ENCODE peak calls at places on chromosomes 6 and 20, in seven cellular contexts. One of them, this sample, is unnamed.

GRCh38 chr20:48052492-48052870 is 267.2 kb upstream of the SULF2 start:
- DNase-seq in left lung: no peak
- DNase-seq in AG04449: no peak
- DNase-seq in foreskin fibroblast: peak
- DNase-seq in PC-3: peak
- DNase-seq in A549: no peak
- DNase-seq in kidney epithelial cell: no peak
- DNase-seq in this sample: no peak

GRCh38 chr20:8389381-8390368 is 257.6 kb downstream of the PLCB1 start:
- DNase-seq in left lung: no peak
- DNase-seq in AG04449: no peak
- DNase-seq in foreskin fibroblast: peak
- DNase-seq in PC-3: peak
- DNase-seq in A549: peak
- DNase-seq in kidney epithelial cell: no peak
- DNase-seq in this sample: peak

GRCh38 chr20:49635171-49635570 is 67.2 kb upstream of the PTGIS start:
- DNase-seq in left lung: no peak
- DNase-seq in AG04449: no peak
- DNase-seq in foreskin fibroblast: no peak
- DNase-seq in PC-3: no peak
- DNase-seq in A549: no peak
- DNase-seq in kidney epithelial cell: no peak
- DNase-seq in this sample: no peak

GRCh38 chr6:167462913-167463312 is 138.0 kb downstream of the TTLL2 start:
- DNase-seq in left lung: no peak
- DNase-seq in AG04449: no peak
- DNase-seq in foreskin fibroblast: no peak
- DNase-seq in PC-3: no peak
- DNase-seq in A549: no peak
- DNase-seq in kidney epithelial cell: no peak
- DNase-seq in this sample: no peak

GRCh38 chr6:29465279-29465678 is 8.3 kb downstream of the OR2H1 start:
- DNase-seq in left lung: no peak
- DNase-seq in AG04449: no peak
- DNase-seq in foreskin fibroblast: no peak
- DNase-seq in PC-3: peak
- DNase-seq in A549: no peak
- DNase-seq in kidney epithelial cell: no peak
- DNase-seq in this sample: no peak

GRCh38 chr6:49787176-49787575 is at the start of gene PGK2:
- DNase-seq in left lung: no peak
- DNase-seq in AG04449: no peak
- DNase-seq in foreskin fibroblast: no peak
- DNase-seq in PC-3: peak
- DNase-seq in A549: no peak
- DNase-seq in kidney epithelial cell: no peak
- DNase-seq in this sample: peak

GRCh38 chr6:157912326-157912725 is 69.3 kb upstream of the SYNJ2 start:
- DNase-seq in left lung: no peak
- DNase-seq in AG04449: peak
- DNase-seq in foreskin fibroblast: peak
- DNase-seq in PC-3: no peak
- DNase-seq in A549: no peak
- DNase-seq in kidney epithelial cell: peak
- DNase-seq in this sample: no peak

GRCh38 chr6:90369024-90369519 is 72.4 kb upstream of the BACH2 start:
- DNase-seq in left lung: no peak
- DNase-seq in AG04449: peak
- DNase-seq in foreskin fibroblast: peak
- DNase-seq in PC-3: peak
- DNase-seq in A549: peak
- DNase-seq in kidney epithelial cell: peak
- DNase-seq in this sample: peak

GRCh38 chr6:138404666-138405337 is 779 bp downstream of the HEBP2 start:
- DNase-seq in left lung: peak
- DNase-seq in AG04449: no peak
- DNase-seq in foreskin fibroblast: peak
- DNase-seq in PC-3: peak
- DNase-seq in A549: peak
- DNase-seq in kidney epithelial cell: no peak
- DNase-seq in this sample: no peak

GRCh38 chr6:122289721-122290501 is 109.5 kb upstream of the HSF2 start:
- DNase-seq in left lung: no peak
- DNase-seq in AG04449: no peak
- DNase-seq in foreskin fibroblast: peak
- DNase-seq in PC-3: peak
- DNase-seq in A549: no peak
- DNase-seq in kidney epithelial cell: no peak
- DNase-seq in this sample: no peak

GRCh38 chr20:17956099-17956685 is 12.4 kb downstream of the SNX5 start:
- DNase-seq in left lung: no peak
- DNase-seq in AG04449: no peak
- DNase-seq in foreskin fibroblast: no peak
- DNase-seq in PC-3: no peak
- DNase-seq in A549: no peak
- DNase-seq in kidney epithelial cell: no peak
- DNase-seq in this sample: peak

GRCh38 chr6:167945937-167946485 is 51.5 kb upstream of the KIF25 start:
- DNase-seq in left lung: no peak
- DNase-seq in AG04449: no peak
- DNase-seq in foreskin fibroblast: no peak
- DNase-seq in PC-3: no peak
- DNase-seq in A549: no peak
- DNase-seq in kidney epithelial cell: no peak
- DNase-seq in this sample: no peak

GRCh38 chr6:46876126-46876525 is 45.6 kb downstream of the ADGRF5 start:
- DNase-seq in left lung: no peak
- DNase-seq in AG04449: no peak
- DNase-seq in foreskin fibroblast: no peak
- DNase-seq in PC-3: peak
- DNase-seq in A549: peak
- DNase-seq in kidney epithelial cell: peak
- DNase-seq in this sample: no peak

GRCh38 chr20:9807176-9807575 is 31.7 kb downstream of the PAK5 start:
- DNase-seq in left lung: no peak
- DNase-seq in AG04449: no peak
- DNase-seq in foreskin fibroblast: no peak
- DNase-seq in PC-3: no peak
- DNase-seq in A549: no peak
- DNase-seq in kidney epithelial cell: no peak
- DNase-seq in this sample: no peak

DNA sequence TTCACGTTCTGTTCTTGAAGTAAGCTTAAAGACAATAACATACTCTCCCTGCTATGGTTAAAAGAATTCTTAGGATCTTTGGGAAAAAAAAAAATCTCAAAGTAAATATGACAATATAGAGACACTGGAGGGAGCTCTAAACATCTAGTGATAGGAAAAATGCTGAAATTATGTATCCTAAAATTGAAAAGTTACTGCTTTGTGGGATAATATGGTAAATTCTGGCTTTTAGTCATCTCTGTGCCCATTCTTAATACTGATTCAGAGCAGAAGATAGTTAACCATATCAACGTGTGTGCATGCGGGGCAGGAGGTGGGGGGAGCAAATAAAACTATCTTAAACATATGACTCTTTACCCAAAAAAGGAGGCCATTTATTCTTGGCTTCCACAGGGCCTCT is 165.4 kb downstream of the GMPR start:
- DNase-seq in left lung: no peak
- DNase-seq in AG04449: no peak
- DNase-seq in foreskin fibroblast: peak
- DNase-seq in PC-3: peak
- DNase-seq in A549: no peak
- DNase-seq in kidney epithelial cell: no peak
- DNase-seq in this sample: no peak
- TF ChIP-seq CTCF in left lung: no peak
- TF ChIP-seq CTCF in AG04449: no peak
- TF ChIP-seq CTCF in foreskin fibroblast: no peak
- TF ChIP-seq CTCF in PC-3: peak
- TF ChIP-seq CTCF in A549: peak
- TF ChIP-seq CTCF in kidney epithelial cell: no peak
- TF ChIP-seq CTCF in this sample: no peak

GRCh38 chr20:676967-677366 is 1.4 kb upstream of the SCRT2 start:
- DNase-seq in left lung: no peak
- DNase-seq in AG04449: no peak
- DNase-seq in foreskin fibroblast: no peak
- DNase-seq in PC-3: no peak
- DNase-seq in A549: no peak
- DNase-seq in kidney epithelial cell: no peak
- DNase-seq in this sample: no peak
- H3K4me3 ChIP-seq in left lung: no peak
- H3K4me3 ChIP-seq in AG04449: no peak
- H3K4me3 ChIP-seq in foreskin fibroblast: no peak
- H3K4me3 ChIP-seq in PC-3: no peak
- H3K4me3 ChIP-seq in A549: no peak
- H3K4me3 ChIP-seq in kidney epithelial cell: no peak
- H3K4me3 ChIP-seq in this sample: no peak

GRCh38 chr20:46151936-46152335 is 33.8 kb downstream of the CD40 start:
- DNase-seq in left lung: no peak
- DNase-seq in AG04449: no peak
- DNase-seq in foreskin fibroblast: no peak
- DNase-seq in PC-3: peak
- DNase-seq in A549: peak
- DNase-seq in kidney epithelial cell: no peak
- DNase-seq in this sample: peak
- TF ChIP-seq CTCF in left lung: no peak
- TF ChIP-seq CTCF in AG04449: peak
- TF ChIP-seq CTCF in foreskin fibroblast: peak
- TF ChIP-seq CTCF in PC-3: peak
- TF ChIP-seq CTCF in A549: peak
- TF ChIP-seq CTCF in kidney epithelial cell: peak
- TF ChIP-seq CTCF in this sample: peak

DNA sequence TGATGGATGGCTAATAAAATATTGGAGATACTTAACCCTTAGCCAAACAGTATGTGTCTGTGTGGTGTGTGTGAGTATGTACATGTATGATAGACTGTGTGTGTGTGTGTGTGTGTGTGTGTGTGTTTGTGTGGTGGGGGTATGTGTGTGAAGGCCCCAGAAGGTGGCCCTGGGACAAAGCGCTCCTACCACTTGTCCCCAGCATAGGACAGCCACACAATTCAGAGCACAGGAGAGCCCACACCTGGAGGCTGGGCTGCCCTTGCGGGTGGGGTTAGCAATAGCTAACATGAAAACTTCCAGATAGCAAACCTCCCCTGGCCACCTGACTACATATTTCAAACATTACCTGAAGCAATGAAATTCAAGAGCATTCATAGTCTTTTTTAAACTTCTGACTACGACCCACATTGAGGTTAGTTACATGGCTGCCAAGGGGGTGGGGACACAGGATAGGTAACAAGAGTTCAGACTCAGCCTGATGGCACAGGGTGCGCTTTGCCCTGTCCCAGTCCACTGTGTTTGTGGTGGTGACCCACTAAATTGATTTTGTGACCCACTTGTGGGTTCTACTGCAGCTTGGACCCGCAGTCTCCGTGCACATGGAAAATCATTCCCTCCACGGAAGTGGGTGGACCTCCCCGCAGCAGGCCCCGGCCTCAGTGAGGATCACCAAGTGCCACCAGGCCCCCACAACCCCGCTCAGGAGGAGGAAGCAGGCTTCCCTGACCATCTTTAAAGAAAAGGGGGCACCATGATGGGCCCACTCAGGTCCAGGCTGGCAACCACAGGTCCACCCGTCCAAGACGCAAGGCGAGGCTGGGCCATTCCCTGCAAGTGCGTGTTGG is 34.8 kb downstream of the ZC3H12D start:
- DNase-seq in left lung: no peak
- DNase-seq in AG04449: no peak
- DNase-seq in foreskin fibroblast: no peak
- DNase-seq in PC-3: no peak
- DNase-seq in A549: no peak
- DNase-seq in kidney epithelial cell: no peak
- DNase-seq in this sample: no peak
- H3K4me3 ChIP-seq in left lung: peak
- H3K4me3 ChIP-seq in AG04449: peak
- H3K4me3 ChIP-seq in foreskin fibroblast: peak
- H3K4me3 ChIP-seq in PC-3: no peak
- H3K4me3 ChIP-seq in A549: no peak
- H3K4me3 ChIP-seq in kidney epithelial cell: peak
- H3K4me3 ChIP-seq in this sample: no peak

DNA sequence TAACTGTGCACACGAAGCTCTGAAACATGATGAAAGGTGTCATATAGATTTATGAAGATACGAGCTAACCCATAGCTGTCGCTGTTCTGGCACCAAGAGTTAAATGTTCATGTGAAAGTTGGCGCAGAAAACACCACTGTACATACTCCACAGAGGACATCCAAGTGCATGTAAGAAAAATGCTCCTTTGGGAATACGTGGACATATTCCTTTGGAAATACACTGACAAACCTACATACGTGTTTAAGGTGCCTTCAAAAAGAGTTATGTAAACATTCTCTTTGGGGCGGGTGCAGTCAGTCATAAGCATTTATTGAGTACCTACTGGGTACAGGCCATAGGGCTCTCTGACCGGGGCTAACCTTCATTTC is 723 bp upstream of the ARID1B start:
- DNase-seq in left lung: no peak
- DNase-seq in AG04449: no peak
- DNase-seq in foreskin fibroblast: peak
- DNase-seq in PC-3: peak
- DNase-seq in A549: no peak
- DNase-seq in kidney epithelial cell: no peak
- DNase-seq in this sample: peak
- TF ChIP-seq CTCF in left lung: no peak
- TF ChIP-seq CTCF in AG04449: no peak
- TF ChIP-seq CTCF in foreskin fibroblast: no peak
- TF ChIP-seq CTCF in PC-3: no peak
- TF ChIP-seq CTCF in A549: no peak
- TF ChIP-seq CTCF in kidney epithelial cell: peak
- TF ChIP-seq CTCF in this sample: peak

DNA sequence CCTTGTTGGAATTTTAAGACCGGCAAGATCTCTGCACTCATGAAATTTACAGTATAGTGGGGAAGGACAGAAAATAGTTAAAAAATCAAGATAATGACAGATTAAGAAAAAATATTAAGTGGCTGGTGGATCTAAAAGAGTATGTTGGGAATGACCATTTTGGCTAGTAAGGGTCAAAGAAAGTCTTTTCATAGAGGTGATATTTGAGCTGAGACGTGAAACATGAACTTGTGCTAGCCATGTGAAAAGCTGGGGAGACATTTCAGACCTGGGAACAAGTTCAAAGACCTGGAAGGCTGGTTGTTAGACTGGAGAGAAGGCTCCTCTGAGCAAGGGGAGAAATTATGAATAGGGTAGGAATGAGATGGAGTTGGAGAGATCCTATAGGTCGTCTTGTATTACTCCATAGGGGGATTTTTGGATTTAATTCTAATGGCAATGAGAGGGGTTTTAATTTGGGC is 4.7 kb downstream of the BICRAL start:
- DNase-seq in left lung: no peak
- DNase-seq in AG04449: no peak
- DNase-seq in foreskin fibroblast: no peak
- DNase-seq in PC-3: no peak
- DNase-seq in A549: no peak
- DNase-seq in kidney epithelial cell: no peak
- DNase-seq in this sample: no peak
- H3K4me3 ChIP-seq in left lung: no peak
- H3K4me3 ChIP-seq in AG04449: no peak
- H3K4me3 ChIP-seq in foreskin fibroblast: no peak
- H3K4me3 ChIP-seq in PC-3: no peak
- H3K4me3 ChIP-seq in A549: no peak
- H3K4me3 ChIP-seq in kidney epithelial cell: no peak
- H3K4me3 ChIP-seq in this sample: no peak

GRCh38 chr6:110250838-110251237 is 70.6 kb downstream of the CDC40 start:
- DNase-seq in left lung: no peak
- DNase-seq in AG04449: no peak
- DNase-seq in foreskin fibroblast: no peak
- DNase-seq in PC-3: no peak
- DNase-seq in A549: no peak
- DNase-seq in kidney epithelial cell: no peak
- DNase-seq in this sample: no peak
- TF ChIP-seq CTCF in left lung: no peak
- TF ChIP-seq CTCF in AG04449: no peak
- TF ChIP-seq CTCF in foreskin fibroblast: no peak
- TF ChIP-seq CTCF in PC-3: no peak
- TF ChIP-seq CTCF in A549: no peak
- TF ChIP-seq CTCF in kidney epithelial cell: no peak
- TF ChIP-seq CTCF in this sample: no peak